ENCODE peak calls at places on chromosomes 2 and 18, in five cellular contexts. One of them, this sample, is unnamed.

GRCh38 chr2:18194161-18194560 is 315.7 kb downstream of the KCNS3 start:
- DNase-seq in GM23248: no peak
- DNase-seq in astrocyte of the spinal cord: no peak
- DNase-seq in NCI-H1417 treated with DMSO at 0.1 percent for 48 hours: no peak
- DNase-seq in cardiac septum: no peak
- DNase-seq in this sample: no peak

GRCh38 chr2:72629062-72629461 is 196.8 kb downstream of the EXOC6B start:
- DNase-seq in GM23248: peak
- DNase-seq in astrocyte of the spinal cord: no peak
- DNase-seq in NCI-H1417 treated with DMSO at 0.1 percent for 48 hours: no peak
- DNase-seq in cardiac septum: no peak
- DNase-seq in this sample: no peak

GRCh38 chr2:199339826-199340605 is 117.7 kb downstream of the SATB2 start:
- DNase-seq in GM23248: peak
- DNase-seq in astrocyte of the spinal cord: no peak
- DNase-seq in NCI-H1417 treated with DMSO at 0.1 percent for 48 hours: no peak
- DNase-seq in cardiac septum: no peak
- DNase-seq in this sample: no peak

GRCh38 chr2:168798076-168798887 is 4.2 kb upstream of the NOSTRIN start:
- DNase-seq in GM23248: no peak
- DNase-seq in astrocyte of the spinal cord: no peak
- DNase-seq in NCI-H1417 treated with DMSO at 0.1 percent for 48 hours: no peak
- DNase-seq in cardiac septum: no peak
- DNase-seq in this sample: peak

GRCh38 chr2:186209532-186209931 is 276.5 kb upstream of the ZC3H15 start:
- DNase-seq in GM23248: no peak
- DNase-seq in astrocyte of the spinal cord: no peak
- DNase-seq in NCI-H1417 treated with DMSO at 0.1 percent for 48 hours: no peak
- DNase-seq in cardiac septum: no peak
- DNase-seq in this sample: no peak

GRCh38 chr2:216659301-216659700 is 26.1 kb downstream of the IGFBP2 start:
- DNase-seq in GM23248: no peak
- DNase-seq in astrocyte of the spinal cord: no peak
- DNase-seq in NCI-H1417 treated with DMSO at 0.1 percent for 48 hours: no peak
- DNase-seq in cardiac septum: no peak
- DNase-seq in this sample: no peak

GRCh38 chr18:22879279-22879678 is 53.8 kb upstream of the RBBP8 start:
- DNase-seq in GM23248: no peak
- DNase-seq in astrocyte of the spinal cord: no peak
- DNase-seq in NCI-H1417 treated with DMSO at 0.1 percent for 48 hours: no peak
- DNase-seq in cardiac septum: no peak
- DNase-seq in this sample: no peak

GRCh38 chr18:60987963-60988362 is 345.3 kb upstream of the CDH20 start:
- DNase-seq in GM23248: peak
- DNase-seq in astrocyte of the spinal cord: peak
- DNase-seq in NCI-H1417 treated with DMSO at 0.1 percent for 48 hours: no peak
- DNase-seq in cardiac septum: no peak
- DNase-seq in this sample: no peak

GRCh38 chr2:48749820-48750739 is 5.4 kb downstream of the LHCGR start:
- DNase-seq in GM23248: no peak
- DNase-seq in astrocyte of the spinal cord: no peak
- DNase-seq in NCI-H1417 treated with DMSO at 0.1 percent for 48 hours: no peak
- DNase-seq in cardiac septum: no peak
- DNase-seq in this sample: no peak

GRCh38 chr2:159050426-159050825 is 82.0 kb downstream of the TANC1 start:
- DNase-seq in GM23248: no peak
- DNase-seq in astrocyte of the spinal cord: no peak
- DNase-seq in NCI-H1417 treated with DMSO at 0.1 percent for 48 hours: no peak
- DNase-seq in cardiac septum: no peak
- DNase-seq in this sample: no peak

GRCh38 chr2:204487447-204488229 is 57.6 kb upstream of the PARD3B start:
- DNase-seq in GM23248: peak
- DNase-seq in astrocyte of the spinal cord: no peak
- DNase-seq in NCI-H1417 treated with DMSO at 0.1 percent for 48 hours: no peak
- DNase-seq in cardiac septum: no peak
- DNase-seq in this sample: no peak

GRCh38 chr2:113806217-113806913 is 49.9 kb upstream of the SLC35F5 start:
- DNase-seq in GM23248: no peak
- DNase-seq in astrocyte of the spinal cord: no peak
- DNase-seq in NCI-H1417 treated with DMSO at 0.1 percent for 48 hours: no peak
- DNase-seq in cardiac septum: no peak
- DNase-seq in this sample: no peak